ENCODE peak calls at places on chromosomes 7 and 10, in ten cellular contexts. One of them, this sample, is unnamed.

GRCh38 chr7:79854621-79855020 is 280.0 kb upstream of the GNAI1 start:
- DNase-seq in transverse colon: no peak
- DNase-seq in HCT116: no peak
- DNase-seq in HepG2: no peak
- DNase-seq in breast epithelium: no peak
- DNase-seq in endothelial cell of umbilical vein: no peak
- DNase-seq in H1: no peak
- DNase-seq in Panc1: no peak
- DNase-seq in K562: no peak
- DNase-seq in SK-N-SH: no peak
- DNase-seq in this sample: no peak

GRCh38 chr10:97874332-97874731 is 24.7 kb downstream of the GOLGA7B start:
- DNase-seq in transverse colon: no peak
- DNase-seq in HCT116: no peak
- DNase-seq in HepG2: no peak
- DNase-seq in breast epithelium: no peak
- DNase-seq in endothelial cell of umbilical vein: no peak
- DNase-seq in H1: no peak
- DNase-seq in Panc1: no peak
- DNase-seq in K562: no peak
- DNase-seq in SK-N-SH: no peak
- DNase-seq in this sample: peak; percentile 37

GRCh38 chr10:123573236-123574147 is 92.7 kb upstream of the GPR26 start:
- DNase-seq in transverse colon: peak; percentile 59
- DNase-seq in HCT116: peak; percentile 83
- DNase-seq in HepG2: peak; percentile 36
- DNase-seq in breast epithelium: peak; percentile 21
- DNase-seq in endothelial cell of umbilical vein: peak; percentile 8
- DNase-seq in H1: peak; percentile 92
- DNase-seq in Panc1: peak; percentile 42
- DNase-seq in K562: peak; percentile 65
- DNase-seq in SK-N-SH: peak; percentile 51
- DNase-seq in this sample: peak; percentile 40

GRCh38 chr10:58625070-58625469 is 112.4 kb downstream of the BICC1 start:
- DNase-seq in transverse colon: no peak
- DNase-seq in HCT116: no peak
- DNase-seq in HepG2: peak; percentile 6
- DNase-seq in breast epithelium: no peak
- DNase-seq in endothelial cell of umbilical vein: no peak
- DNase-seq in H1: no peak
- DNase-seq in Panc1: no peak
- DNase-seq in K562: no peak
- DNase-seq in SK-N-SH: no peak
- DNase-seq in this sample: no peak

GRCh38 chr10:118369806-118370205 is 27.7 kb upstream of the FAM204A start:
- DNase-seq in transverse colon: no peak
- DNase-seq in HCT116: no peak
- DNase-seq in HepG2: no peak
- DNase-seq in breast epithelium: no peak
- DNase-seq in endothelial cell of umbilical vein: no peak
- DNase-seq in H1: no peak
- DNase-seq in Panc1: no peak
- DNase-seq in K562: no peak
- DNase-seq in SK-N-SH: peak; percentile 12
- DNase-seq in this sample: no peak

GRCh38 chr7:12930534-12930933 is 243.1 kb downstream of the ARL4A start:
- DNase-seq in transverse colon: no peak
- DNase-seq in HCT116: no peak
- DNase-seq in HepG2: no peak
- DNase-seq in breast epithelium: no peak
- DNase-seq in endothelial cell of umbilical vein: peak; percentile 72
- DNase-seq in H1: no peak
- DNase-seq in Panc1: no peak
- DNase-seq in K562: no peak
- DNase-seq in SK-N-SH: no peak
- DNase-seq in this sample: no peak

GRCh38 chr7:55556031-55556430 is 16.3 kb downstream of the VOPP1 start:
- DNase-seq in transverse colon: no peak
- DNase-seq in HCT116: no peak
- DNase-seq in HepG2: no peak
- DNase-seq in breast epithelium: no peak
- DNase-seq in endothelial cell of umbilical vein: no peak
- DNase-seq in H1: no peak
- DNase-seq in Panc1: no peak
- DNase-seq in K562: no peak
- DNase-seq in SK-N-SH: no peak
- DNase-seq in this sample: no peak

GRCh38 chr10:3486346-3487065 is 298.5 kb downstream of the KLF6 start:
- DNase-seq in transverse colon: peak; percentile 92
- DNase-seq in HCT116: peak; percentile 79
- DNase-seq in HepG2: peak; percentile 20
- DNase-seq in breast epithelium: peak; percentile 80
- DNase-seq in endothelial cell of umbilical vein: peak; percentile 25
- DNase-seq in H1: peak; percentile 82
- DNase-seq in Panc1: no peak
- DNase-seq in K562: no peak
- DNase-seq in SK-N-SH: peak; percentile 65
- DNase-seq in this sample: no peak

GRCh38 chr7:43678315-43678714 is 51.0 kb downstream of the COA1 start:
- DNase-seq in transverse colon: no peak
- DNase-seq in HCT116: no peak
- DNase-seq in HepG2: no peak
- DNase-seq in breast epithelium: no peak
- DNase-seq in endothelial cell of umbilical vein: no peak
- DNase-seq in H1: no peak
- DNase-seq in Panc1: no peak
- DNase-seq in K562: no peak
- DNase-seq in SK-N-SH: no peak
- DNase-seq in this sample: no peak

GRCh38 chr7:123324283-123324682 is 124.5 kb upstream of the SLC13A1 start:
- DNase-seq in transverse colon: no peak
- DNase-seq in HCT116: no peak
- DNase-seq in HepG2: no peak
- DNase-seq in breast epithelium: no peak
- DNase-seq in endothelial cell of umbilical vein: no peak
- DNase-seq in H1: no peak
- DNase-seq in Panc1: no peak
- DNase-seq in K562: no peak
- DNase-seq in SK-N-SH: no peak
- DNase-seq in this sample: no peak

GRCh38 chr10:102555781-102556328 is 52.1 kb downstream of the SUFU start:
- DNase-seq in transverse colon: no peak
- DNase-seq in HCT116: no peak
- DNase-seq in HepG2: no peak
- DNase-seq in breast epithelium: no peak
- DNase-seq in endothelial cell of umbilical vein: no peak
- DNase-seq in H1: no peak
- DNase-seq in Panc1: no peak
- DNase-seq in K562: no peak
- DNase-seq in SK-N-SH: no peak
- DNase-seq in this sample: peak; percentile 52

GRCh38 chr7:105032553-105033214 is 18.7 kb downstream of the KMT2E start:
- DNase-seq in transverse colon: no peak
- DNase-seq in HCT116: no peak
- DNase-seq in HepG2: no peak
- DNase-seq in breast epithelium: no peak
- DNase-seq in endothelial cell of umbilical vein: no peak
- DNase-seq in H1: no peak
- DNase-seq in Panc1: no peak
- DNase-seq in K562: no peak
- DNase-seq in SK-N-SH: no peak
- DNase-seq in this sample: no peak

GRCh38 chr7:105027176-105027853 is 13.3 kb downstream of the KMT2E start:
- DNase-seq in transverse colon: no peak
- DNase-seq in HCT116: no peak
- DNase-seq in HepG2: no peak
- DNase-seq in breast epithelium: no peak
- DNase-seq in endothelial cell of umbilical vein: peak; percentile 52
- DNase-seq in H1: no peak
- DNase-seq in Panc1: no peak
- DNase-seq in K562: no peak
- DNase-seq in SK-N-SH: no peak
- DNase-seq in this sample: no peak

GRCh38 chr7:105028004-105028403 is 14.0 kb downstream of the KMT2E start:
- DNase-seq in transverse colon: no peak
- DNase-seq in HCT116: no peak
- DNase-seq in HepG2: no peak
- DNase-seq in breast epithelium: no peak
- DNase-seq in endothelial cell of umbilical vein: no peak
- DNase-seq in H1: no peak
- DNase-seq in Panc1: no peak
- DNase-seq in K562: no peak
- DNase-seq in SK-N-SH: no peak
- DNase-seq in this sample: no peak

GRCh38 chr7:105026750-105027149 is 12.7 kb downstream of the KMT2E start:
- DNase-seq in transverse colon: no peak
- DNase-seq in HCT116: no peak
- DNase-seq in HepG2: no peak
- DNase-seq in breast epithelium: no peak
- DNase-seq in endothelial cell of umbilical vein: no peak
- DNase-seq in H1: no peak
- DNase-seq in Panc1: no peak
- DNase-seq in K562: no peak
- DNase-seq in SK-N-SH: no peak
- DNase-seq in this sample: no peak

DNA sequence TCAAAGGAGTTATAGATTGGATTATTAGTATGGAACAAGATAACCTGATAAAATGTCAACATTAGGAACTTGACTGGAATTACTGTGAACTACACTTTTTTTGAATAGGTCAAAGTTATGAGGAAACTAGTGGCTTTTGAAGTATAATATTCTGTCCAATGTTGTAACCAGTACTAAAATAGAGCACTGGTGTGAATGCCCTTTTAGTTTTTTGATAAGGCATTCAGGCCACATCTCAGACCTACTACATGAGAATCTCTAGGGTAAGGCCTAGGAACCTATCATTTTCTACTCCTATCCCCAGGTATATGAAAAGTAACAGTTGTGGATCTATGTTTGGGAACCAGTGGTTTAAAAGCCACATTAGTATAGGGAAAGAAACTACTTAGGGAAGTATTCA is 16.4 kb downstream of the KMT2E start:
- DNase-seq in transverse colon: no peak
- DNase-seq in HCT116: no peak
- DNase-seq in HepG2: no peak
- DNase-seq in breast epithelium: no peak
- DNase-seq in endothelial cell of umbilical vein: no peak
- DNase-seq in H1: no peak
- DNase-seq in Panc1: no peak
- DNase-seq in K562: no peak
- DNase-seq in SK-N-SH: no peak
- DNase-seq in this sample: no peak
- H3K27ac ChIP-seq in transverse colon: no peak overlapping the region
- H3K27ac ChIP-seq in HCT116: no peak overlapping the region
- H3K27ac ChIP-seq in HepG2: no peak overlapping the region
- H3K27ac ChIP-seq in breast epithelium: peak overlapping the region; percentile 45
- H3K27ac ChIP-seq in endothelial cell of umbilical vein: no peak overlapping the region
- H3K27ac ChIP-seq in H1: no peak overlapping the region
- H3K27ac ChIP-seq in Panc1: no peak overlapping the region
- H3K27ac ChIP-seq in K562: no peak overlapping the region
- H3K27ac ChIP-seq in SK-N-SH: no peak overlapping the region
- H3K27ac ChIP-seq in this sample: no peak overlapping the region

GRCh38 chr7:82087099-82087498 is 317.3 kb upstream of the HGF start:
- DNase-seq in transverse colon: no peak
- DNase-seq in HCT116: no peak
- DNase-seq in HepG2: no peak
- DNase-seq in breast epithelium: no peak
- DNase-seq in endothelial cell of umbilical vein: no peak
- DNase-seq in H1: no peak
- DNase-seq in Panc1: no peak
- DNase-seq in K562: no peak
- DNase-seq in SK-N-SH: no peak
- DNase-seq in this sample: no peak
- H3K4me3 ChIP-seq in transverse colon: no peak overlapping the region
- H3K4me3 ChIP-seq in HCT116: no peak overlapping the region
- H3K4me3 ChIP-seq in HepG2: no peak overlapping the region
- H3K4me3 ChIP-seq in breast epithelium: no peak overlapping the region
- H3K4me3 ChIP-seq in endothelial cell of umbilical vein: no peak overlapping the region
- H3K4me3 ChIP-seq in H1: no peak overlapping the region
- H3K4me3 ChIP-seq in Panc1: no peak overlapping the region
- H3K4me3 ChIP-seq in K562: no peak overlapping the region
- H3K4me3 ChIP-seq in SK-N-SH: no peak overlapping the region
- H3K4me3 ChIP-seq in this sample: no peak overlapping the region

GRCh38 chr7:32266932-32267475 is 196.8 kb upstream of the PDE1C start:
- DNase-seq in transverse colon: no peak
- DNase-seq in HCT116: no peak
- DNase-seq in HepG2: no peak
- DNase-seq in breast epithelium: no peak
- DNase-seq in endothelial cell of umbilical vein: no peak
- DNase-seq in H1: no peak
- DNase-seq in Panc1: no peak
- DNase-seq in K562: no peak
- DNase-seq in SK-N-SH: no peak
- DNase-seq in this sample: no peak

GRCh38 chr7:32264667-32265284 is 194.6 kb upstream of the PDE1C start:
- DNase-seq in transverse colon: no peak
- DNase-seq in HCT116: no peak
- DNase-seq in HepG2: no peak
- DNase-seq in breast epithelium: peak; percentile 39
- DNase-seq in endothelial cell of umbilical vein: no peak
- DNase-seq in H1: no peak
- DNase-seq in Panc1: no peak
- DNase-seq in K562: no peak
- DNase-seq in SK-N-SH: no peak
- DNase-seq in this sample: no peak

GRCh38 chr7:32259917-32260596 is 189.8 kb upstream of the PDE1C start:
- DNase-seq in transverse colon: no peak
- DNase-seq in HCT116: no peak
- DNase-seq in HepG2: no peak
- DNase-seq in breast epithelium: no peak
- DNase-seq in endothelial cell of umbilical vein: no peak
- DNase-seq in H1: no peak
- DNase-seq in Panc1: no peak
- DNase-seq in K562: no peak
- DNase-seq in SK-N-SH: no peak
- DNase-seq in this sample: no peak

GRCh38 chr7:32257632-32258031 is 187.4 kb upstream of the PDE1C start:
- DNase-seq in transverse colon: no peak
- DNase-seq in HCT116: no peak
- DNase-seq in HepG2: no peak
- DNase-seq in breast epithelium: no peak
- DNase-seq in endothelial cell of umbilical vein: no peak
- DNase-seq in H1: no peak
- DNase-seq in Panc1: no peak
- DNase-seq in K562: no peak
- DNase-seq in SK-N-SH: no peak
- DNase-seq in this sample: no peak

GRCh38 chr7:32262315-32262714 is 192.1 kb upstream of the PDE1C start:
- DNase-seq in transverse colon: no peak
- DNase-seq in HCT116: no peak
- DNase-seq in HepG2: no peak
- DNase-seq in breast epithelium: no peak
- DNase-seq in endothelial cell of umbilical vein: no peak
- DNase-seq in H1: no peak
- DNase-seq in Panc1: no peak
- DNase-seq in K562: no peak
- DNase-seq in SK-N-SH: no peak
- DNase-seq in this sample: no peak
- TF ChIP-seq POLR2AphosphoS5 in transverse colon: no peak
- TF ChIP-seq POLR2AphosphoS5 in HCT116: no peak
- TF ChIP-seq POLR2AphosphoS5 in HepG2: no peak
- TF ChIP-seq POLR2AphosphoS5 in breast epithelium: no peak
- TF ChIP-seq POLR2AphosphoS5 in endothelial cell of umbilical vein: no peak
- TF ChIP-seq POLR2AphosphoS5 in H1: no peak
- TF ChIP-seq POLR2AphosphoS5 in Panc1: no peak
- TF ChIP-seq POLR2AphosphoS5 in K562: no peak
- TF ChIP-seq POLR2AphosphoS5 in SK-N-SH: no peak
- TF ChIP-seq POLR2AphosphoS5 in this sample: no peak

GRCh38 chr7:41880107-41880506 is 177.2 kb upstream of the INHBA start:
- DNase-seq in transverse colon: no peak
- DNase-seq in HCT116: no peak
- DNase-seq in HepG2: no peak
- DNase-seq in breast epithelium: no peak
- DNase-seq in endothelial cell of umbilical vein: no peak
- DNase-seq in H1: no peak
- DNase-seq in Panc1: no peak
- DNase-seq in K562: no peak
- DNase-seq in SK-N-SH: no peak
- DNase-seq in this sample: no peak
- H3K27ac ChIP-seq in transverse colon: no peak overlapping the region
- H3K27ac ChIP-seq in HCT116: no peak overlapping the region
- H3K27ac ChIP-seq in HepG2: no peak overlapping the region
- H3K27ac ChIP-seq in breast epithelium: no peak overlapping the region
- H3K27ac ChIP-seq in endothelial cell of umbilical vein: no peak overlapping the region
- H3K27ac ChIP-seq in H1: no peak overlapping the region
- H3K27ac ChIP-seq in Panc1: no peak overlapping the region
- H3K27ac ChIP-seq in K562: no peak overlapping the region
- H3K27ac ChIP-seq in SK-N-SH: peak overlapping the region; percentile 92
- H3K27ac ChIP-seq in this sample: no peak overlapping the region

This sample was measured in sigmoid colon.